ENCODE peak calls at places on chromosome 21, in six cellular contexts. B, U, R, S, J and H are unnamed samples.
A peak's percentile ranks its signal among the peaks of the same experiment; 100 is the strongest.

GRCh38 chr21:24375201-24375600 is 1232.1 kb downstream of the MRPL39 start:
- DNase-seq in R (no peak), U (no peak), S (no peak), B (no peak), J (no peak), H (no peak)

GRCh38 chr21:44684483-44684882 is 2.5 kb upstream of the KRTAP12-1 start:
- DNase-seq in S (no peak), B (no peak), U (no peak), J (no peak), R (no peak), H (no peak)

GRCh38 chr21:14863745-14864210 is 201.0 kb downstream of the NRIP1 start:
- DNase-seq in S (no peak), B (no peak), U (no peak), R (no peak), J (peak; percentile 62), H (no peak)

GRCh38 chr21:33212159-33212851 is 17.4 kb upstream of the IFNAR2 start:
- DNase-seq in J (peak; percentile 53), U (no peak), S (no peak), B (no peak), R (no peak), H (no peak)

GRCh38 chr21:43723648-43724047 is 4.7 kb downstream of the PDXK start:
- DNase-seq in U (no peak), S (no peak), R (no peak), B (no peak), J (no peak), H (no peak)

GRCh38 chr21:33196956-33197374 is 32.8 kb upstream of the IFNAR2 start:
- DNase-seq in R (no peak), B (no peak), J (peak; percentile 77), S (peak; percentile 73), U (peak; percentile 13), H (peak; percentile 73)

GRCh38 chr21:27104749-27105439 is 138.0 kb upstream of the ADAMTS5 start:
- DNase-seq in J (peak; percentile 52), S (no peak), B (no peak), R (no peak), U (no peak), H (no peak)

GRCh38 chr21:26099610-26100219 is 70.9 kb downstream of the APP start:
- DNase-seq in U (no peak), B (no peak), S (no peak), R (no peak), J (no peak), H (no peak)

GRCh38 chr21:33070921-33071877 is 1.3 kb downstream of the OLIG1 start:
- DNase-seq in U (no peak), R (no peak), B (no peak), S (no peak), J (peak; percentile 23), H (peak; percentile 23)

GRCh38 chr21:46393941-46394818 is 64.5 kb upstream of the DIP2A start:
- DNase-seq in B (no peak), R (no peak), S (no peak), J (no peak), U (no peak), H (no peak)

GRCh38 chr21:46048926-46049889 is 48.7 kb upstream of the COL6A2 start:
- DNase-seq in S (peak; percentile 91), R (peak; percentile 100), B (peak; percentile 91), U (no peak), J (peak; percentile 100), H (no peak)

GRCh38 chr21:16071082-16071481 is 341.3 kb downstream of the USP25 start:
- DNase-seq in B (no peak), R (no peak), U (no peak), J (no peak), S (no peak), H (no peak)

GRCh38 chr21:46538851-46539666 is 65.8 kb downstream of the S100B start:
- DNase-seq in R (no peak), J (no peak), S (no peak), U (no peak), B (no peak), H (no peak)

GRCh38 chr21:25464275-25464674 is 143.0 kb downstream of the MRPL39 start:
- DNase-seq in B (no peak), R (no peak), S (no peak), J (peak; percentile 21), U (no peak), H (no peak)

GRCh38 chr21:35831230-35831629 is 229.1 kb downstream of the SETD4 start:
- DNase-seq in J (no peak), B (no peak), S (no peak), U (no peak), R (no peak), H (no peak)
- TF ChIP-seq CTCF in J (no peak), B (no peak), S (no peak), U (no peak), R (no peak), H (no peak)

DNA sequence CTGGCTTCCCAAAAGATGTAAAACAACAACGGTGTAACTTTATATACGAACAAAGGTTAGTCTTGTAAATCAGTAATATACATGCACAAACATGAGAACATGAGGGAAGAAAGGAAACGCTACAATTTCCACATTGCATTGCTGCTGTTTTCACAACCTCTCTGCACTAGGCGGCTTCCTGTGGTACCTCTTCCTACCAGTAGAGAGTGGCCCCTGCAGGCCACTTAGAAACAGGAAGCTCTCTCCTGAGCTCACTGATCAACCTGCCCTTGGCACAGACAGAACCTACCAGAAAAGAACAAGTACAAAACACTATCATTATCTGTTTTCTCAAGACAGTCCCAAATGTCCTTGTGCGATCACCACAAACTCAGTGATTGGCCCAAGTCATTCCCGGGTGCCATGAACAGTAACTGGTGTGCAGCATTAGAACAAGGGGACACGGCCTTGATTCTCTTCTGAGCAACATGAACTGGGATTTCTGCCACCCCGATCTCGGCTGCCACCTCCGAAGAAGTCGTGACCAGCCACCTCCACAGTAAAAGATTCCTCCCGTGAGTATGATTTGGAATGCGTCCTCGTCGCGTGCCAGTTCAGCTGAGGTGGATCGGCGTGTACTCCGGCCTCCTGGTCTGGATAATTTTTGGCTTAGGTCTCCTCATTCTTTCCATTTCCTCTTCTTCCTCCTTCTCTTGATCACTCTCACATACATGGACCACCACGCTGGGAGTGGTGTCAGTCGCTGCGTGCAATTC is 5.7 kb upstream of the KCNE1 start:
- DNase-seq in J (no peak), R (no peak), U (no peak), S (no peak), B (no peak), H (no peak)
- TF ChIP-seq CTCF in J (no peak), R (no peak), U (no peak), S (peak; percentile 41), B (no peak), H (peak; percentile 32)

DNA sequence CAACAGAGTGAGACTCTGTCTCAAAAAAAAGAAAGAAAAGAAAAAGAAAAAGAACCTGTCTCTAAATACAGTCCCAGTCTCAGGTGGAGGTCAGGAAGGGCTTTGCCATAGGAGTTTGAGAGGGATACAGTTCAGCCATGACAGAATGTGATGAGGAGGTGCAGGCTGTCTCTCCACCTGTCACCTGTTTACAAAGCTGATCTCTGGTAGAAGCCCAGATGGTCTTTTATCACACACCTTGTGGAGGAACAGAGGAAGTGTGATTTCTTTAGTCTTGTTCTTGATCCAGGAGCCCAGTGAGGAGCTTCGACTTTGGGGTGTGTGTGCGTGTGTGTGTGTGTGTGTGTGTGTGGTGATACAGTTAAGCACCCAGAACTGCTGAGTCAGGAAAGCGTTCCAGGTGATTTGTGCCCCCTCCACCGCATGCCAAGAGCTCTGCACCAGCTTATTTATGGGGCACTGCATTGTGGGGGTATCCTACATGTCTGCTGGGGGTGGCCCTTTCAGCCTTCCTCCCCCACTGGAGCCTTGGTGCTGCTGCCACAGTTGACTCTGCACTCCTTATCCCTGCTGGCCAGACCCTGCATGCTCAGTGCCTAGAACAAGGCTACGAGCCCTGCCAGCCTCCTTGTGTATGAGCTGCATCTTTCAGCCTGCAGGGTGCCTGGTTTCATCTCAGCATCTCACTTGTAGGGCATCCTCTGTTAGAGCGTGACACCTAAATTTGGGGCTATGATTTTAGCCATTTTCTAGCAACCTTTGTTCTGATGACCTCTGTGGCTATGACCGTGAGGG is 19.3 kb downstream of the DOP1B start:
- DNase-seq in B (no peak), R (no peak), J (no peak), U (no peak), S (no peak), H (no peak)
- TF ChIP-seq CTCF in B (no peak), R (no peak), J (no peak), U (no peak), S (no peak), H (no peak)

DNA sequence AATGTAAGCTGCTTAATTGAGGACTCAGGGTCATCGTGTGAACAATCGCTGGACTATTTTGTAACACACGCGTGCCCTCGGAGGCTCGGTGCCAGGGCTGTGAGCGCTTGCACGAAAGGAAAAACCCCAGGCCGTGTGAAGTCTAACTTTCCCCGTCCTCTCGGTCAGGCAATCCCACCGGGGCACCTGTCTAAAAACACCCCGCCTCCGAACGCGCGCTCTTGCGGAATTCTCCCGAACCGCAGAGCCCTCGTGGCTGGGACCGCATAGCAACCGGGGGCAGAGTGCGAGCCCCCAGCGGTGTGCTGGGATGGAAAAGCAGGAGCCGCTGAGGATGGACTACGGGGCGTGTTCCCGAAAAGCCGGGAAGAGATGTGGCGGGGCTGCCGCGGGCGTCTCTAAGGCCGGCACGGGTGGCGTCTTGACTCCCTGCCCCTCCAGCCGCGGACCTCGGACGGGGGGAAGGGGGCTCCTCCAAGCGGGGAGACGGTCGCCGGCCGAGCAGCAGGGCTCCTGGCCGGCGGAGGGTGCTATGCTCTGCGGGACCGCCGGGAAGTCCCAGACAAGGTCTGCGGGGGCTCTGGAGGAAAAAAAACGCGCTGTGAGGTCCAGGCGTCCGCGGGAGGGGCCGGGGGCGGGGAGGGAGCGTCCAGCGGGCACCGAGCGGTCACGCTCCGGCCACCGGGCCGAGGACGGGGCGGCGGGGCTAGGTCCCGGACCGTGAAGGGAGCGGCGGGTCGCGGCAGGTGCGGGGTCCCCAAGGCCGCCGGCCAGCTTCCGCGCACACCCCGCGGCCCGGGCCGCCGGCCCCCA is 936 bp downstream of the ZBTB21 start:
- DNase-seq in S (peak; percentile 45), R (peak; percentile 39), U (no peak), J (peak; percentile 68), B (peak; percentile 50), H (peak; percentile 28)
- TF ChIP-seq CTCF in S (no peak), R (peak; percentile 14), U (peak; percentile 38), J (peak; percentile 7), B (no peak), H (peak; percentile 51)